ENCODE peak calls at places on chromosome X, in six cellular contexts. Q is adrenal gland, U is tibial nerve, A is Peyer's patch, W is K562, X is OCI-LY7. L is an unnamed sample. For H3K36me3, the result is how much of the 10 kb centered on the place peaks cover.

GRCh38 chrX:134601240-134601639 is 57.0 kb downstream of the PLAC1 start:
- DNase-seq in Q (no peak), U (no peak), A (no peak), W (no peak), X (no peak), L (no peak)

GRCh38 chrX:145630806-145631435 is 186.7 kb upstream of the SLITRK2 start:
- DNase-seq in Q (no peak), U (no peak), A (no peak), W (no peak), X (no peak), L (no peak)

GRCh38 chrX:112644713-112645112 is 35.0 kb downstream of the LHFPL1 start:
- DNase-seq in Q (no peak), U (no peak), A (no peak), W (no peak), X (no peak), L (no peak)

GRCh38 chrX:1012678-1013300 is 199.7 kb downstream of the CRLF2 start:
- DNase-seq in Q (no peak), U (no peak), A (no peak), W (peak), X (no peak), L (no peak)

GRCh38 chrX:357693-358471 is 28.8 kb downstream of the PPP2R3B start:
- DNase-seq in Q (no peak), U (no peak), A (no peak), W (no peak), X (no peak), L (peak)

GRCh38 chrX:10769696-10770619 is 149.6 kb upstream of the MID1 start:
- DNase-seq in Q (peak), U (no peak), A (no peak), W (no peak), X (no peak), L (no peak)

GRCh38 chrX:45143455-45143854 is 57.2 kb downstream of the DIPK2B start:
- DNase-seq in Q (no peak), U (no peak), A (no peak), W (no peak), X (no peak), L (no peak)

GRCh38 chrX:132171881-132172280 is 44.1 kb upstream of the FRMD7 start:
- DNase-seq in Q (no peak), U (no peak), A (no peak), W (no peak), X (no peak), L (no peak)

GRCh38 chrX:137441711-137442110 is 124.2 kb upstream of the ZIC3 start:
- DNase-seq in Q (no peak), U (no peak), A (no peak), W (no peak), X (no peak), L (no peak)

GRCh38 chrX:960821-961220 is 251.6 kb downstream of the CRLF2 start:
- DNase-seq in Q (no peak), U (no peak), A (no peak), W (no peak), X (no peak), L (peak)

GRCh38 chrX:23637187-23637586 is 30.1 kb upstream of the PRDX4 start:
- DNase-seq in Q (no peak), U (no peak), A (no peak), W (no peak), X (no peak), L (peak)

GRCh38 chrX:143633530-143634372 is 2.1 kb downstream of the SLITRK4 start:
- DNase-seq in Q (peak), U (no peak), A (no peak), W (no peak), X (no peak), L (no peak)

GRCh38 chrX:81542255-81542654 is 340.4 kb downstream of the SH3BGRL start:
- DNase-seq in Q (no peak), U (no peak), A (no peak), W (no peak), X (no peak), L (no peak)

GRCh38 chrX:45903781-45904201 is 641.4 kb downstream of the ZNF674 start:
- DNase-seq in Q (no peak), U (no peak), A (no peak), W (no peak), X (no peak), L (no peak)

GRCh38 chrX:120311632-120312000 is 355 bp upstream of the TMEM255A start:
- DNase-seq in Q (no peak), U (no peak), A (no peak), W (no peak), X (no peak), L (no peak)

GRCh38 chrX:50691820-50692219 is 122.2 kb downstream of the SHROOM4 start:
- DNase-seq in Q (no peak), U (peak), A (no peak), W (peak), X (peak), L (peak)

GRCh38 chrX:120999413-120999812 is 13.9 kb upstream of the CT47A1 start:
- DNase-seq in Q (no peak), U (no peak), A (no peak), W (no peak), X (no peak), L (no peak)

GRCh38 chrX:49995021-49995731 is 72.8 kb downstream of the CLCN5 start:
- DNase-seq in Q (no peak), U (no peak), A (no peak), W (no peak), X (no peak), L (no peak)

GRCh38 chrX:40146471-40147398 is 49.0 kb upstream of the BCOR start:
- DNase-seq in Q (peak), U (no peak), A (no peak), W (no peak), X (peak), L (peak)

GRCh38 chrX:22314692-22315091 is 42.0 kb downstream of the CBLL2 start:
- DNase-seq in Q (no peak), U (no peak), A (no peak), W (no peak), X (no peak), L (no peak)

GRCh38 chrX:115093206-115093605 is 75.8 kb upstream of the IL13RA2 start:
- DNase-seq in Q (no peak), U (no peak), A (no peak), W (no peak), X (no peak), L (no peak)

GRCh38 chrX:105461013-105461412 is 240.5 kb upstream of the TEX13A start:
- DNase-seq in Q (no peak), U (no peak), A (no peak), W (no peak), X (no peak), L (no peak)

DNA sequence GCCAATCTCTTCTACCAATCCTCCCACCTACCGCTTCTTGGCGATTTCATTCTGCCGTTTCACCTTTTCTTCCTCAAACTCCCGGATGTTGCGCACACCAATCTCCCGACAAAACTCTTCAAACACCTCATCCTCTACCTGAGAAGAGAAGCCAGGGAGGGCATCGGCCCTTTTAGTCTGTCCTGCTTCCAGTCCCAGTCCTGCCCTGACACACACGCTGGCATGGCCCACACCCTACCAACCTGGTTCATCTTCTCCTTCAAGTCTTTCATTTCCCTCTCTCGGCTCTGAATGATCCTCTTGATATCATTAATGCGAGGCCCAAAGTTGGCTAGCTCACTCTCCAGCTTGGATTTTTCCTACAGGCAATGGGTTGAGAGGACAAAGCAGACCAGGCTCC is 18.9 kb downstream of the SMC1A start:
- DNase-seq in Q (no peak), U (no peak), A (no peak), W (no peak), X (no peak), L (no peak)
- H3K36me3 ChIP-seq in Q (half or more), U (under half), A (under half), W (half or more), X (half or more), L (half or more)

GRCh38 chrX:77118686-77119085 is 328.5 kb upstream of the FGF16 start:
- DNase-seq in Q (no peak), U (no peak), A (no peak), W (no peak), X (no peak), L (no peak)
- H3K36me3 ChIP-seq in Q (under half), U (under half), A (under half), W (under half), X (under half), L (under half)

DNA sequence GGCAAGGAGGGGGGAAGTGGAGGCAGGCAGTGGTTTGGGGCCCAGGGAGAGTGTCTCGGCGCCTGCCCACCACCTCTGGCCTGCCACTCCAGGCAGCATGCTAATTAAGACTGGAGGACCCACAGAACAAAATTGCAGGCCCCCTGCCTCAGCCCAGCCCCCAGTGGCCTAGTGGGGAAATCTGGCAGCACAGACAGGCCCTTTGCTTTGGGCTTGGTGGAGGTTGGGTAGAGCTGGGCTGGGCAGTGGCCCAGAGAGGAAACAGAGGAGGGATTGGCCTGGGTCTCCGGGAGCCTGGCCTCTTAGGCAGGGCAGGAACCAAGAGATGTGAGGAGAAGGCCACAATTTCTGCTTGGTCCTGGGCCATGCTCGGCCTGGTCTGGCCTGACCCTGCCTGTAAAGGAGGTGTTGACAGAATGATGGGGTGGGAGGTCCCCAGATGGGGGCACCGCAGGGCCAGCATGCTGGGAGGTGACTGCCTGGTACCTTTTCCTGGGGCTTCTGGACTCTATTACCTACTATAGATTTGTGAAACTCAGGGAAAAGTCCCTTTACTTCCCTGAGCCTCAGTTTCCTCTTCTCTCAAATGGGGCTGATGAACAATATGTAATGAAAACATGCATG is 92.4 kb upstream of the PJA1 start:
- DNase-seq in Q (no peak), U (no peak), A (no peak), W (no peak), X (no peak), L (no peak)
- H3K36me3 ChIP-seq in Q (under half), U (under half), A (under half), W (under half), X (under half), L (under half)

GRCh38 chrX:71060127-71060526 is 8.0 kb downstream of the SNX12 start:
- DNase-seq in Q (no peak), U (no peak), A (no peak), W (no peak), X (no peak), L (no peak)
- H3K36me3 ChIP-seq in Q (under half), U (under half), A (under half), W (under half), X (under half), L (under half)

DNA sequence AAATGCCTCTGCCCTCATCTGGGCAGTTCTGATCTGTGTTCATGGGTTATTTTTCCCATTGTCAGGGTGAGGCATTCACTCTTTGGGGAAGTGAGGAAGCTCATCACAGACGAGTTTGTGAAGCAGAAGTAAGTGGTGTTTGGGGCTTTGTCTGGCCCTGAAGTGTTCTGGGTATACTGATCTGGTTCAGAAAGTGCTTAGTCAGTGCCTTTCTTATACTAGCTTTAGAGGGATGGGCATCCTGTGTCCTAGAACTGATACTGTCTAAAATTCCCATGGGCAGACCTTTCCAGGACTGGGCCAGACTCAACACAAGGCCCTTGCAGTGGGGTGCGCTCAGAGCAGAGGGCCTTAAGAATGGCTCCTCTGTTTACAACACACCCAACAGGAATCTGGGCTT is 6.4 kb downstream of the TRO start:
- DNase-seq in Q (no peak), U (no peak), A (no peak), W (no peak), X (no peak), L (no peak)
- H3K36me3 ChIP-seq in Q (under half), U (under half), A (under half), W (under half), X (under half), L (under half)

DNA sequence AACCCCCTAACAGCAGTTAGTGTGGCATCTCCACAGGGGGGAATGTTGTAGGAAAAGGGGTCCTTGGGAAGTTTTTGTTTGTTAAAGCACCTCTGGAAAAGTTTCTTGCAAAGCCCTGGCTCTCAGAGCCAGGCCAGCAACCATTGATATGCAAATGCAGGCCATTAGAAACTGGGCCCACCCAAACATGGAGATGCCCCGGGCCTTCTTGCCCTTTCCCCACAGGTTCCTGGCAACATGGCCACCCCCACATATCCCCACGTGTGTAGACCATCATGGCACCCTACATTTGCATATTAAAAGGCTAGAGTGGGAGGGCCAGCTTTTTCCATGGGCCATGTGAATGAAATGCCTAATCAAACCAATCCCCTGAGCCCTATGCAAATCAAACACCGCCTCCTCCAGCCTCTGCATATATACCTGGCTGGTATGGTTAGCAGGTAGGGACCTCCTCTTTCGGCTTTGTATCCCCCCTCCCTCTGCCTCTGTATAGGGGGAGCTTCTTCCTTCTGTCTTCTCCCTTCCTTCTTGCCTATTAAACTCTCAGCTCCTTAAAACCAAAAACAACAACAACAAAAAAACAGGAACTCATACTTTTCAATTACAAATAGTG is 44.0 kb upstream of the ZCCHC13 start:
- DNase-seq in Q (no peak), U (no peak), A (no peak), W (no peak), X (no peak), L (no peak)
- H3K36me3 ChIP-seq in Q (under half), U (under half), A (under half), W (under half), X (half or more), L (under half)

DNA sequence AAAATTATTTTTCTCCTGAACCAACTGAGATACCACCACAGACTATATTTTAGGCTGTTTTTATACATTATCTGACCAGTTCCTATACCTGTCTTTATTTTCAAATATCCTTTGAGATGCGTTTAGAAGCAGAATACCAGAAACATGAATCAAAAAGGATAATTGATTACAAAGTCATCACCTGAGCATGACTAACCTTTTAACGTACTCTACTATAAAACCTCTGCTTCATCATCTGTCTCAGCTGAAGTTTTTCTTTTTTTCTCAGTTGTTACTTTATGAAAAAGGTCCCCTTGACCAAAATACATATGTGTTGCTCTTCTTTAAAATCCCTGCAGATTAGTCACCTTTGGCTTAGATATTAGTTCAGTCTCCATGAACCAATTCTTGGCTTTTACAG is 109.8 kb downstream of the AMMECR1 start:
- DNase-seq in Q (no peak), U (no peak), A (no peak), W (no peak), X (no peak), L (no peak)
- H3K36me3 ChIP-seq in Q (under half), U (under half), A (under half), W (under half), X (under half), L (under half)

GRCh38 chrX:15812212-15812938 is 22.1 kb downstream of the ZRSR2 start:
- DNase-seq in Q (no peak), U (no peak), A (no peak), W (no peak), X (no peak), L (no peak)
- H3K36me3 ChIP-seq in Q (under half), U (under half), A (under half), W (under half), X (half or more), L (under half)

DNA sequence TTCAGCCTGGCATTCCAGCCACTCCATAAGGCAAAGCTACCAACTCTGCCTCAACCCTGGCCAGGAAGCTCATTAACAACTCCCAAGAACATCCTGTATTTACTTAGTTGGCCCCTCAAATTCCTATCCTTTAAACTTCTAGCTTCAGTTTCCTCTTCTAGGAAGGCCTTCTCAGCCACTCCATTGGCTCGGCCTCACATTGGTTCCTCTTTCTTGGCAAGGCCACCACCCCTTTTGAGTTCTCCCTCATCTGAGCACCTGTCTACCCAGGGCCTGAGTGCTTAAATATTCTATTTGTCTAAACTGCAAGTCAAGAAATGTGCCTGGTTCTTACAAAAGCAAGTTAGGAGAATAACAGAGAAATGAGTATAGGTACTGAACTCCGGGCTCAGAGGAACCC is 10.0 kb downstream of the SMC1A start:
- DNase-seq in Q (no peak), U (no peak), A (no peak), W (no peak), X (no peak), L (no peak)
- H3K36me3 ChIP-seq in Q (half or more), U (under half), A (under half), W (half or more), X (half or more), L (under half)

GRCh38 chrX:104098919-104099318 is 13.4 kb upstream of the ZCCHC18 start:
- DNase-seq in Q (no peak), U (no peak), A (no peak), W (no peak), X (no peak), L (no peak)
- H3K36me3 ChIP-seq in Q (under half), U (under half), A (under half), W (under half), X (under half), L (under half)